ENCODE peak calls at places on chromosomes 1 and 21, in seven cellular contexts. V is cardiac muscle cell, O is nucleus accumbens, Q is left ventricle myocardium superior, L is ovary, P is AG08396, Y is HT1080. A is an unnamed sample.

GRCh38 chr1:154468480-154469240 is 33.4 kb upstream of the TDRD10 start:
- DNase-seq in V (no peak), O (no peak), Q (no peak), L (no peak), P (no peak), Y (no peak), A (no peak)

GRCh38 chr21:38824124-38824822 is 18.5 kb downstream of the ETS2 start:
- DNase-seq in V (no peak), O (no peak), Q (no peak), L (no peak), P (peak; percentile 56), Y (no peak), A (no peak)

GRCh38 chr1:12300706-12301105 is 70.9 kb downstream of the VPS13D start:
- DNase-seq in V (no peak), O (no peak), Q (no peak), L (no peak), P (no peak), Y (no peak), A (no peak)

GRCh38 chr21:31387560-31388186 is 43.6 kb upstream of the TIAM1 start:
- DNase-seq in V (no peak), O (no peak), Q (no peak), L (no peak), P (no peak), Y (no peak), A (no peak)

GRCh38 chr1:174746024-174746808 is 253.5 kb upstream of the CACYBP start:
- DNase-seq in V (no peak), O (peak; percentile 2), Q (no peak), L (no peak), P (no peak), Y (no peak), A (no peak)

GRCh38 chr21:46518983-46519583 is 60.4 kb downstream of the DIP2A start:
- DNase-seq in V (peak; percentile 62), O (no peak), Q (no peak), L (no peak), P (no peak), Y (no peak), A (no peak)

GRCh38 chr1:3743421-3743820 is 8.8 kb upstream of the CCDC27 start:
- DNase-seq in V (peak; percentile 13), O (no peak), Q (no peak), L (no peak), P (no peak), Y (no peak), A (no peak)

GRCh38 chr1:111399792-111400610 is 27.5 kb downstream of the OVGP1 start:
- DNase-seq in V (peak; percentile 66), O (peak; percentile 30), Q (no peak), L (peak; percentile 20), P (peak; percentile 49), Y (peak; percentile 38), A (peak; percentile 9)

GRCh38 chr1:32199717-32200072 is 700 bp upstream of the CCDC28B start:
- DNase-seq in V (no peak), O (peak; percentile 39), Q (peak; percentile 87), L (peak; percentile 38), P (no peak), Y (no peak), A (no peak)

GRCh38 chr1:56466541-56466940 is 112.8 kb downstream of the PLPP3 start:
- DNase-seq in V (no peak), O (no peak), Q (no peak), L (no peak), P (no peak), Y (no peak), A (no peak)

GRCh38 chr1:78472851-78473496 is 17.8 kb upstream of the PTGFR start:
- DNase-seq in V (no peak), O (no peak), Q (no peak), L (no peak), P (no peak), Y (no peak), A (no peak)

GRCh38 chr1:81660286-81660685 is 140.4 kb upstream of the ADGRL2 start:
- DNase-seq in V (no peak), O (no peak), Q (no peak), L (no peak), P (no peak), Y (no peak), A (no peak)